ENCODE peak calls at places on chromosomes 5 and 9, in ten cellular contexts. X, Z, V, T, K, N, S, C, P and G are unnamed samples.

GRCh38 chr9:93100265-93100636 is 4.2 kb downstream of the CARD19 start:
- DNase-seq in X (no peak), Z (no peak), V (no peak), T (peak), K (no peak), N (no peak), S (no peak), C (no peak), P (no peak), G (no peak)

GRCh38 chr5:169812786-169813185 is 167.5 kb downstream of the INSYN2B start:
- DNase-seq in X (no peak), Z (no peak), V (no peak), T (no peak), K (no peak), N (no peak), S (no peak), C (no peak), P (no peak), G (no peak)

GRCh38 chr9:131813116-131813515 is 73.2 kb upstream of the RAPGEF1 start:
- DNase-seq in X (no peak), Z (no peak), V (no peak), T (no peak), K (no peak), N (no peak), S (no peak), C (no peak), P (no peak), G (no peak)

GRCh38 chr9:124077915-124078572 is 66.5 kb downstream of the LHX2 start:
- DNase-seq in X (no peak), Z (no peak), V (no peak), T (no peak), K (no peak), N (peak), S (peak), C (no peak), P (no peak), G (no peak)

GRCh38 chr5:52859619-52860018 is 71.9 kb downstream of the ITGA1 start:
- DNase-seq in X (no peak), Z (no peak), V (no peak), T (no peak), K (no peak), N (no peak), S (no peak), C (no peak), P (no peak), G (no peak)

GRCh38 chr9:116504081-116504480 is 183.0 kb upstream of the TRIM32 start:
- DNase-seq in X (no peak), Z (no peak), V (no peak), T (no peak), K (no peak), N (no peak), S (no peak), C (no peak), P (no peak), G (no peak)

GRCh38 chr5:156623381-156624040 is 226.6 kb upstream of the PPP1R2B start:
- DNase-seq in X (no peak), Z (no peak), V (no peak), T (no peak), K (no peak), N (no peak), S (no peak), C (no peak), P (no peak), G (no peak)

GRCh38 chr5:54514841-54515432 is 2.6 kb upstream of the SNX18 start:
- DNase-seq in X (no peak), Z (no peak), V (no peak), T (no peak), K (no peak), N (no peak), S (no peak), C (no peak), P (no peak), G (no peak)

DNA sequence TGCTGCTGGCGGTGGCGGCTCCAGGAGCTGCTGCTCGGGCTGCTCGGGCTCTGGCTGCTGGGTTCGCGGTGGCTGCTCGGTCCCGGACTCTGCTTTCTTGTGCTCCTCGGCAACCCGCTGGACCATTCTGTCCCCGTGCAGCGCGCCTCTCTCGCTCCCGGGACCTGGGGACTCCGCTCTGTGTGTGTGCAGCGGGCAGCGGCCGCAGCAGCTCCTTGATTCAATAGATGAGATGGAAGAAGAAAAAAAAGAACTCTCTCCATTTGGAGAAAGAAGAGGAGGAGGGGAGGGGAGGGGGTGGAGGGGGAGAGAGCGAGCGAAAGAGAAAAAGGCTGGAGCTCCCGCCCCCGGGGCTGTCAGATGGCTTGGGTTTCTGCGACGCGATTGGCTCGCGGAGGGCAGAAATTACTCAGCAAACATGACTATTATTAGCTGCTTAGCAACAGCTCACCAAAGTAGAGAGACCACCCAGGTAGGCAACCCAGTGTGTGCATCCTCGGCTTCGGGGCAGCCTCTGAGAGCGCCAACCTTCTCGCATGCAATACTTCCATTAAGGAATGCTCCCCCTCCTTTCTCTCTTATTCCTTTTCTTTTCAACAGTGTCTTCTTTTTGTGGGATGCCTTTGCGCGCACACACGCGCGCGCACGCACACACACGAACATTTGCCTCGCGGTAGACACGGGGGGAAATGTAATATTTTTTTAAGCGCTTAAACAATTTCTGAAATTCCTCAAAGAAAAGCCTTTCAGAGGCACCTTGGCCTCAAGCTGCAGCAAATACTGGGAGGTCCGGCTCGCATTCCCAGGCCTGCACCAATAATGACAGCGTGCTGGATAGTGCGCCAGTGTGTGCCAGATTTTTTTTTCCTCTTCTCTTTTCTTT is 7.6 kb downstream of the PTCH1 start:
- DNase-seq in X (peak), Z (peak), V (peak), T (peak), K (peak), N (peak), S (peak), C (peak), P (peak), G (no peak)
- TF ChIP-seq POLR2A in X (no peak), Z (peak), V (no peak), T (peak), K (no peak), N (no peak), S (no peak), C (no peak), P (peak), G (no peak)

GRCh38 chr5:140176028-140176382 is 1.0 kb downstream of the CYSTM1 start:
- DNase-seq in X (no peak), Z (no peak), V (no peak), T (no peak), K (no peak), N (no peak), S (no peak), C (no peak), P (no peak), G (no peak)
- TF ChIP-seq POLR2A in X (no peak), Z (no peak), V (no peak), T (no peak), K (no peak), N (no peak), S (no peak), C (no peak), P (no peak), G (no peak)

GRCh38 chr9:127715443-127716337 is at the start of the genes PTRH1 and TTC16:
- DNase-seq in X (peak), Z (peak), V (peak), T (peak), K (peak), N (peak), S (peak), C (peak), P (peak), G (peak)
- TF ChIP-seq POLR2A in X (no peak), Z (peak), V (peak), T (peak), K (peak), N (peak), S (peak), C (no peak), P (peak), G (no peak)

DNA sequence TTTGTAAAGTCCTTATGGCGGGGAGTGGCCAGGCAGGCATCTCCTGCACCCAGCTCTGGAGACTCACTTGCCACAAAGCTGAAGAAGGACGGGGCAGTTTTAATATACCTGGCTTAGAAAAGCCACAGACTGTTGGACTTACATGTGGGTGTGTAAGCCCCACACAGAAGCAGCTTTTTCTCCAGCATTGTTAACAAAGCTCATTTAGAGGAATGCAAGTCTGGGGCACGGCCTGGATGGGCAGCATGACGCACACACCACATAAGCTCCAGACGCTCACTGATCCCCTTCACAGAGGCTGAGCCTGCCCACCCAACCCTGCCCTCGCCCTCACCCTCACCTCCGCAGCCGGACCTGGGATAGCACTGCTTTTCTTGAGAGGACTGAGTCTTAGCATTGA is 58.0 kb upstream of the PDE8B start:
- DNase-seq in X (no peak), Z (no peak), V (no peak), T (no peak), K (no peak), N (no peak), S (no peak), C (no peak), P (no peak), G (no peak)
- TF ChIP-seq POLR2A in X (no peak), Z (no peak), V (no peak), T (no peak), K (no peak), N (no peak), S (no peak), C (no peak), P (no peak), G (no peak)

GRCh38 chr5:94618493-94619328 is at the start of the genes KIAA0825 and SLF1:
- DNase-seq in X (peak), Z (peak), V (peak), T (peak), K (peak), N (peak), S (peak), C (peak), P (peak), G (peak)
- TF ChIP-seq POLR2A in X (peak), Z (no peak), V (peak), T (peak), K (no peak), N (no peak), S (peak), C (no peak), P (no peak), G (peak)